ENCODE peak calls at places on chromosomes 12 and 14, in eight cellular contexts. Q is upper lobe of left lung; B is natural killer cell; D is GM04504; U is hepatic stellate cell; Z is activated CD8-positive, alpha-beta memory T cell treated with anti-CD3 and anti-CD28 coated beads for 48 hours; K is ACHN; P is T follicular helper cell. I is an unnamed sample.

GRCh38 chr12:86838709-86839108 is 582.5 kb upstream of the MGAT4C start:
- DNase-seq in Z (no peak), U (no peak), P (no peak), K (no peak), D (no peak), Q (no peak), B (no peak), I (no peak)

GRCh38 chr12:32895688-32896437 is 714 bp downstream of the PKP2 start:
- DNase-seq in K (peak), D (no peak), Q (peak), P (no peak), U (no peak), B (no peak), Z (no peak), I (no peak)

GRCh38 chr14:102573591-102574046 is 18.8 kb upstream of the RCOR1 start:
- DNase-seq in D (no peak), B (no peak), U (no peak), Z (no peak), K (no peak), Q (no peak), P (no peak), I (no peak)

GRCh38 chr12:101857043-101857558 is 20.3 kb upstream of the DRAM1 start:
- DNase-seq in Q (no peak), B (no peak), K (peak), D (peak), Z (no peak), U (peak), P (no peak), I (no peak)

GRCh38 chr12:10392394-10392930 is 2.6 kb upstream of the KLRK1 start:
- DNase-seq in B (no peak), U (peak), K (peak), Q (peak), Z (no peak), D (peak), P (no peak), I (peak)

GRCh38 chr12:104055686-104056388 is 5.8 kb upstream of the GLT8D2 start:
- DNase-seq in B (no peak), Q (peak), D (no peak), P (no peak), K (no peak), U (no peak), Z (no peak), I (no peak)

GRCh38 chr12:65685514-65685913 is 138.8 kb upstream of the HMGA2 start:
- DNase-seq in D (peak), B (no peak), U (no peak), Q (no peak), K (peak), Z (no peak), P (no peak), I (no peak)

GRCh38 chr12:52781399-52782082 is 4.4 kb upstream of the KRT76 start:
- DNase-seq in B (no peak), K (no peak), P (no peak), Q (no peak), D (no peak), U (no peak), Z (no peak), I (no peak)

GRCh38 chr12:91256471-91256870 is 73.9 kb upstream of the DCN start:
- DNase-seq in K (no peak), B (no peak), Z (no peak), Q (no peak), P (no peak), U (no peak), D (no peak), I (no peak)

GRCh38 chr12:75747572-75747995 is 236.2 kb upstream of the KRR1 start:
- DNase-seq in Z (no peak), U (no peak), B (no peak), Q (no peak), K (peak), D (peak), P (no peak), I (no peak)

GRCh38 chr12:34601689-34602088 is 579.4 kb downstream of the ALG10 start:
- DNase-seq in K (no peak), B (no peak), P (no peak), Q (no peak), D (no peak), U (no peak), Z (no peak), I (no peak)

GRCh38 chr14:49621114-49621881 is 699 bp downstream of the MGAT2 start:
- DNase-seq in B (no peak), Q (peak), Z (peak), D (no peak), P (peak), U (no peak), K (peak), I (peak)

GRCh38 chr14:102901633-102902032 is 20.8 kb upstream of the AMN start:
- DNase-seq in P (no peak), U (no peak), Q (no peak), B (no peak), K (no peak), Z (no peak), D (no peak), I (peak)

GRCh38 chr12:29148958-29149690 is at the start of gene FAR2:
- DNase-seq in D (no peak), P (no peak), U (peak), B (peak), Q (peak), K (peak), Z (no peak), I (peak)

GRCh38 chr12:111886662-111887545 is 44.9 kb downstream of the MAPKAPK5 start:
- DNase-seq in Z (no peak), D (no peak), U (no peak), Q (no peak), B (no peak), K (no peak), P (no peak), I (no peak)

GRCh38 chr12:46915861-46916260 is 90.1 kb upstream of the SLC38A4 start:
- DNase-seq in Q (no peak), B (no peak), D (peak), P (no peak), Z (no peak), U (no peak), K (no peak), I (no peak)

GRCh38 chr12:27260746-27261145 is 16.7 kb downstream of the STK38L start:
- DNase-seq in D (no peak), B (no peak), P (no peak), K (no peak), Q (no peak), U (no peak), Z (no peak), I (no peak)

GRCh38 chr12:120264086-120264485 is 1.4 kb downstream of the PXN start:
- DNase-seq in K (no peak), U (no peak), Q (no peak), B (no peak), D (no peak), P (no peak), Z (no peak), I (no peak)

GRCh38 chr12:28750946-28751714 is 397.9 kb upstream of the FAR2 start:
- DNase-seq in K (no peak), B (no peak), Z (no peak), P (no peak), Q (no peak), U (no peak), D (no peak), I (no peak)

GRCh38 chr12:22709292-22709691 is 84.3 kb downstream of the ETNK1 start:
- DNase-seq in P (no peak), Q (no peak), K (peak), U (peak), B (no peak), Z (no peak), D (no peak), I (no peak)

GRCh38 chr14:72906316-72906715 is 12.4 kb upstream of the DPF3 start:
- DNase-seq in K (peak), P (no peak), B (no peak), Z (no peak), Q (no peak), U (peak), D (peak), I (no peak)

GRCh38 chr12:75890141-75890540 is 141.4 kb downstream of the PHLDA1 start:
- DNase-seq in K (no peak), D (no peak), B (no peak), Q (no peak), Z (no peak), P (no peak), U (no peak), I (no peak)

GRCh38 chr12:124852329-124852831 is 11.3 kb downstream of the SCARB1 start:
- DNase-seq in P (no peak), Z (no peak), K (no peak), D (no peak), B (peak), Q (peak), U (no peak), I (no peak)

GRCh38 chr12:27619308-27619707 is 76.9 kb upstream of the REP15 start:
- DNase-seq in U (peak), Q (no peak), D (peak), K (peak), Z (no peak), B (no peak), P (no peak), I (no peak)

I was measured in sciatic nerve.